ENCODE peak calls at places on chromosomes 6 and 20, in four cellular contexts. D, L, U and Q are unnamed samples.

GRCh38 chr6:119978274-119978889 is 628.8 kb upstream of the MAN1A1 start:
- DNase-seq in U (peak), D (no peak), L (peak), Q (no peak)

GRCh38 chr6:30818426-30818841 is 65.9 kb upstream of the DDR1 start:
- DNase-seq in L (no peak), U (peak), D (no peak), Q (no peak)

GRCh38 chr6:124973780-124974179 is 11.5 kb downstream of the RNF217 start:
- DNase-seq in U (no peak), D (no peak), L (no peak), Q (no peak)

GRCh38 chr20:62841705-62842212 is 19.9 kb downstream of the TCFL5 start:
- DNase-seq in U (no peak), L (no peak), D (no peak), Q (no peak)

GRCh38 chr6:132369526-132369925 is 31.7 kb downstream of the MOXD1 start:
- DNase-seq in U (peak), L (no peak), D (no peak), Q (no peak)

GRCh38 chr6:69976591-69977090 is 110.3 kb downstream of the COL19A1 start:
- DNase-seq in L (no peak), U (no peak), D (no peak), Q (no peak)

GRCh38 chr6:82374481-82374880 is 10.9 kb downstream of the TPBG start:
- DNase-seq in D (no peak), U (no peak), L (no peak), Q (no peak)

GRCh38 chr20:36439040-36439730 is 102.1 kb upstream of the MYL9 start:
- DNase-seq in D (peak), U (peak), L (peak), Q (peak)

GRCh38 chr20:64030371-64031134 is 5.4 kb upstream of the C20orf204 start:
- DNase-seq in L (no peak), D (no peak), U (no peak), Q (no peak)

GRCh38 chr20:26214991-26215390 is 518.3 kb upstream of the ZNF337 start:
- DNase-seq in L (no peak), D (no peak), U (no peak), Q (no peak)

GRCh38 chr6:113137411-113137810 is 719.7 kb upstream of the MARCKS start:
- DNase-seq in D (peak), U (no peak), L (peak), Q (no peak)

GRCh38 chr6:79031821-79032590 is 46.0 kb downstream of the PHIP start:
- DNase-seq in L (peak), D (no peak), U (peak), Q (no peak)

GRCh38 chr6:23454090-23454998 is 671.7 kb upstream of the NRSN1 start:
- DNase-seq in L (no peak), U (peak), D (no peak), Q (no peak)

GRCh38 chr20:19758888-19759331 is 852 bp downstream of the RIN2 start:
- DNase-seq in L (no peak), U (no peak), D (peak), Q (no peak)

GRCh38 chr6:11093065-11093590 is 506 bp upstream of the SMIM13 start:
- DNase-seq in L (no peak), D (no peak), U (peak), Q (no peak)

GRCh38 chr6:21208114-21208795 is 385.3 kb upstream of the SOX4 start:
- DNase-seq in U (no peak), L (no peak), D (no peak), Q (no peak)

GRCh38 chr20:21515300-21516179 is 1.7 kb upstream of the NKX2-2 start:
- DNase-seq in L (no peak), U (no peak), D (no peak), Q (peak)

GRCh38 chr6:89803271-89803670 is 16.3 kb downstream of the MDN1 start:
- DNase-seq in L (no peak), U (no peak), D (no peak), Q (no peak)

GRCh38 chr6:164628302-164628931 is 681.0 kb downstream of the C6orf118 start:
- DNase-seq in L (no peak), U (no peak), D (no peak), Q (no peak)

GRCh38 chr20:14957416-14957815 is 620.0 kb upstream of the FLRT3 start:
- DNase-seq in U (no peak), D (no peak), L (no peak), Q (no peak)

GRCh38 chr6:165049362-165049761 is 260.0 kb downstream of the C6orf118 start:
- DNase-seq in D (no peak), U (peak), L (no peak), Q (no peak)

GRCh38 chr6:13923527-13924145 is 1.1 kb upstream of the RNF182 start:
- DNase-seq in L (peak), U (peak), D (no peak), Q (no peak)

GRCh38 chr6:166459272-166459671 is 76.5 kb upstream of the MPC1 start:
- DNase-seq in D (no peak), L (no peak), U (no peak), Q (no peak)

GRCh38 chr20:51802170-51802745 is at the start of gene SALL4:
- DNase-seq in U (no peak), D (no peak), L (no peak), Q (no peak)

GRCh38 chr20:46461808-46462207 is 51.6 kb downstream of the ZNF334 start:
- DNase-seq in U (no peak), D (no peak), L (no peak), Q (no peak)

GRCh38 chr6:31202259-31203166 is 32.0 kb upstream of the POU5F1 start:
- DNase-seq in L (no peak), D (no peak), U (peak), Q (no peak)

GRCh38 chr6:181049-181654 is 111.1 kb upstream of the DUSP22 start:
- DNase-seq in L (no peak), U (no peak), D (no peak), Q (no peak)

GRCh38 chr6:15770347-15771143 is 107.7 kb upstream of the DTNBP1 start:
- DNase-seq in U (no peak), L (no peak), D (no peak), Q (no peak)

GRCh38 chr6:37174515-37175331 is 4.8 kb downstream of the PIM1 start:
- DNase-seq in U (no peak), L (no peak), D (no peak), Q (no peak)

GRCh38 chr6:1832358-1832757 is 222.6 kb downstream of the FOXC1 start:
- DNase-seq in U (no peak), L (no peak), D (no peak), Q (no peak)

GRCh38 chr6:89050155-89050554 is 30.4 kb upstream of the PNRC1 start:
- DNase-seq in L (no peak), D (peak), U (peak), Q (no peak)

GRCh38 chr6:42693725-42694323 is 28.6 kb downstream of the PRPH2 start:
- DNase-seq in L (no peak), D (no peak), U (no peak), Q (no peak)
- TF ChIP-seq CTCF in L (no peak), D (no peak), U (no peak), Q (no peak)

GRCh38 chr6:139028658-139029469 is at the start of gene ABRACL:
- DNase-seq in U (peak), L (peak), D (peak), Q (peak)

GRCh38 chr6:139030539-139030938 is 2.0 kb downstream of the ABRACL start:
- DNase-seq in U (no peak), D (no peak), L (no peak), Q (no peak)

GRCh38 chr6:139029470-139030210 is 1.1 kb downstream of the ABRACL start:
- DNase-seq in L (no peak), D (peak), U (peak), Q (peak)

GRCh38 chr6:139028242-139028657 is 295 bp upstream of the ABRACL start:
- DNase-seq in D (no peak), U (peak), L (no peak), Q (no peak)

GRCh38 chr6:139030211-139030530 is 1.6 kb downstream of the ABRACL start:
- DNase-seq in D (no peak), U (no peak), L (no peak), Q (no peak)
- TF ChIP-seq CTCF in D (no peak), U (no peak), L (no peak), Q (no peak)

GRCh38 chr6:40714576-40715500 is 127.7 kb upstream of the LRFN2 start:
- DNase-seq in L (no peak), U (no peak), D (no peak), Q (no peak)

GRCh38 chr6:40710626-40711354 is 123.6 kb upstream of the LRFN2 start:
- DNase-seq in U (no peak), D (no peak), L (no peak), Q (no peak)

GRCh38 chr6:40714143-40714542 is 127.0 kb upstream of the LRFN2 start:
- DNase-seq in U (no peak), D (no peak), L (no peak), Q (no peak)

GRCh38 chr6:40715501-40716403 is 128.6 kb upstream of the LRFN2 start:
- DNase-seq in D (peak), U (no peak), L (no peak), Q (no peak)

GRCh38 chr6:40713002-40713719 is 126.0 kb upstream of the LRFN2 start:
- DNase-seq in U (no peak), D (no peak), L (no peak), Q (no peak)
- TF ChIP-seq CTCF in U (no peak), D (no peak), L (no peak), Q (peak)

DNA sequence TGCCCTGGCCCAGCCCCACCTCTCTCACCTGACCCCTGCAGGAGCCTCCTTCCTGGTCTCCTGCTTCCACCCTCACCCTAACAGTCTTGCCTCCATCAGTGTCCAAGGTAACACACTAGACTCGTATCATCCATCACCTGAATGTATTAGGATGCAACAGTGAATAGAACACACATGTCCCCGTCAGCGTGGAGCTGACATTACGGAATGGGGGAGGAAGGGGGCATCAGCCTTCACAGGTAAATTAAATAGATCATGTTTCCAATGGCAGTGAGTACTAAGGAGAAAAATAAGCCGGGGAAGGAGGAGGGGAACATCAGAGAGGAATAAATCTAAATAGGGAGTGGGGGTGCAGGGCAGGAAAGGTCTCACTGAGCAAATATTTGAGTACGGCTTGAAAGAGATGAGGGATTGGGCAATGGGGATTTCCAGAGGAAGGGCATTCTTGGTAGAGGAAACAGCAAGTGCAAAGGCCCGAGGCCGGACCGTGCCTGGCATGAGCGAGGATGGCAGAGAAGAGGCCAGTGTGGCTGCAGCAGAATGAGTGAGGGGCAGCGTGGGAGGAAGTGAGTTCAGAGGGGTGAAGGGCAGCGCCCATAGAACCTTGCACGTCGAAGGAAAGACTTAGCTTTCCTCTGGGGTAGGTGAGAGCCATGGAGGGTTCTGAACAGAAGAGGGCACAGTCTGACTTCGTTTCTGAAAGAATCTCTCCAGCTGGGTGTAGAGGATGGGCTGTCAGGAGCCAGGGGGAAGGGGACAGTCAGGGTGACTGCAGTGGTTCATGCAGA is 110.1 kb upstream of the PTPN1 start:
- DNase-seq in L (no peak), D (no peak), U (peak), Q (no peak)
- TF ChIP-seq CTCF in L (no peak), D (peak), U (no peak), Q (no peak)